ENCODE peak calls at places on chromosomes 4 and X, in ten cellular contexts. I is CD14-positive monocyte; L is activated T-helper 2 cell treated with anti-CD3 and anti-CD28 coated beads, Interferon-gamma antibody, Interleukin-2, Interleukin-4, amounts not matched to agents 10 μg/mL and 5 μg/mL and 100 μg/mL, durations not matched to agents 14 hours and 24 hours and 36 hours; Z is NCI-H748 treated with DMSO at 0.1 percent for 48 hours; J is sciatic nerve; T is NAMALWA; W is substantia nigra; N is IMR-90; M is SK-N-SH; K is fibroblast of the aortic adventitia. Q is an unnamed sample.

GRCh38 chr4:76194325-76194724 is 19.3 kb downstream of the SCARB2 start:
- DNase-seq in I (no peak), L (no peak), Z (no peak), J (no peak), T (no peak), W (no peak), N (peak), M (no peak), K (peak), Q (peak)

GRCh38 chr4:74258949-74259348 is 49.3 kb upstream of the EPGN start:
- DNase-seq in I (no peak), L (no peak), Z (no peak), J (no peak), T (no peak), W (no peak), N (peak), M (no peak), K (peak), Q (no peak)

GRCh38 chr4:88933414-88933813 is 123.6 kb downstream of the FAM13A start:
- DNase-seq in I (no peak), L (no peak), Z (no peak), J (no peak), T (no peak), W (no peak), N (no peak), M (no peak), K (no peak), Q (no peak)

GRCh38 chrX:111568356-111568755 is 56.9 kb downstream of the SERTM2 start:
- DNase-seq in I (no peak), L (no peak), Z (no peak), J (no peak), T (no peak), W (no peak), N (peak), M (peak), K (peak), Q (peak)

GRCh38 chr4:7770675-7771050 is 169.0 kb downstream of the AFAP1 start:
- DNase-seq in I (no peak), L (no peak), Z (no peak), J (no peak), T (no peak), W (no peak), N (no peak), M (no peak), K (no peak), Q (no peak)

GRCh38 chr4:7647932-7648812 is 213.4 kb upstream of the PSAPL1 start:
- DNase-seq in I (peak), L (no peak), Z (no peak), J (no peak), T (no peak), W (no peak), N (peak), M (no peak), K (no peak), Q (peak)

GRCh38 chr4:19492611-19493010 is 759.1 kb upstream of the SLIT2 start:
- DNase-seq in I (no peak), L (no peak), Z (no peak), J (no peak), T (no peak), W (no peak), N (peak), M (no peak), K (no peak), Q (no peak)

GRCh38 chr4:73817341-73817740 is 19.1 kb upstream of the CXCL6 start:
- DNase-seq in I (no peak), L (no peak), Z (no peak), J (no peak), T (no peak), W (no peak), N (no peak), M (no peak), K (no peak), Q (no peak)

GRCh38 chr4:10083861-10084641 is 32.5 kb downstream of the WDR1 start:
- DNase-seq in I (peak), L (no peak), Z (no peak), J (peak), T (no peak), W (no peak), N (no peak), M (peak), K (no peak), Q (no peak)

GRCh38 chr4:67922697-67923096 is 38.9 kb upstream of the TMPRSS11D start:
- DNase-seq in I (no peak), L (no peak), Z (no peak), J (no peak), T (no peak), W (no peak), N (no peak), M (peak), K (peak), Q (no peak)

GRCh38 chrX:69318651-69319305 is 153.5 kb upstream of the PJA1 start:
- DNase-seq in I (no peak), L (no peak), Z (no peak), J (no peak), T (no peak), W (no peak), N (no peak), M (peak), K (no peak), Q (no peak)

GRCh38 chrX:66030505-66031317 is 9.2 kb downstream of the VSIG4 start:
- DNase-seq in I (peak), L (no peak), Z (no peak), J (no peak), T (peak), W (no peak), N (peak), M (peak), K (peak), Q (peak)

GRCh38 chr4:145178740-145179139 is 1.6 kb downstream of the OTUD4 start:
- DNase-seq in I (no peak), L (no peak), Z (no peak), J (no peak), T (peak), W (no peak), N (no peak), M (peak), K (no peak), Q (no peak)

GRCh38 chr4:157674699-157675098 is 454.2 kb downstream of the GRIA2 start:
- DNase-seq in I (no peak), L (no peak), Z (no peak), J (no peak), T (no peak), W (peak), N (no peak), M (no peak), K (no peak), Q (no peak)

GRCh38 chr4:170057851-170058250 is 31.7 kb upstream of the MFAP3L start:
- DNase-seq in I (no peak), L (no peak), Z (no peak), J (no peak), T (no peak), W (no peak), N (no peak), M (no peak), K (no peak), Q (no peak)

GRCh38 chr4:4439782-4440181 is 52.9 kb downstream of the NSG1 start:
- DNase-seq in I (no peak), L (no peak), Z (no peak), J (no peak), T (no peak), W (no peak), N (peak), M (no peak), K (no peak), Q (no peak)

GRCh38 chrX:123860506-123860840 is 620 bp downstream of the XIAP start:
- DNase-seq in I (no peak), L (no peak), Z (peak), J (no peak), T (peak), W (no peak), N (no peak), M (peak), K (peak), Q (no peak)

GRCh38 chr4:41322613-41323012 is 65.9 kb downstream of the UCHL1 start:
- DNase-seq in I (no peak), L (no peak), Z (no peak), J (no peak), T (peak), W (no peak), N (no peak), M (no peak), K (no peak), Q (no peak)

GRCh38 chrX:95903490-95903889 is 781.2 kb upstream of the DIAPH2 start:
- DNase-seq in I (no peak), L (no peak), Z (no peak), J (no peak), T (no peak), W (no peak), N (no peak), M (no peak), K (no peak), Q (no peak)

GRCh38 chr4:146490106-146490505 is 31.6 kb downstream of the SLC10A7 start:
- DNase-seq in I (no peak), L (no peak), Z (no peak), J (no peak), T (no peak), W (no peak), N (no peak), M (no peak), K (no peak), Q (no peak)

GRCh38 chr4:27913738-27914137 is 1053.1 kb downstream of the STIM2 start:
- DNase-seq in I (no peak), L (no peak), Z (no peak), J (no peak), T (no peak), W (no peak), N (no peak), M (no peak), K (no peak), Q (no peak)

GRCh38 chr4:74189331-74190043 is 31.6 kb downstream of the MTHFD2L start:
- DNase-seq in I (no peak), L (no peak), Z (no peak), J (no peak), T (peak), W (no peak), N (peak), M (peak), K (peak), Q (peak)

GRCh38 chr4:137531121-137531520 is 1.2 kb downstream of the PCDH18 start:
- DNase-seq in I (no peak), L (no peak), Z (no peak), J (no peak), T (no peak), W (no peak), N (peak), M (peak), K (peak), Q (no peak)

GRCh38 chr4:38489924-38490639 is 173.9 kb upstream of the KLF3 start:
- DNase-seq in I (no peak), L (no peak), Z (no peak), J (no peak), T (no peak), W (peak), N (peak), M (no peak), K (peak), Q (no peak)

GRCh38 chr4:113471141-113471860 is 290.2 kb downstream of the CAMK2D start:
- DNase-seq in I (no peak), L (no peak), Z (no peak), J (no peak), T (no peak), W (no peak), N (peak), M (no peak), K (peak), Q (no peak)

GRCh38 chrX:119272882-119273806 is 37.1 kb downstream of the PGRMC1 start:
- DNase-seq in I (no peak), L (peak), Z (peak), J (peak), T (no peak), W (no peak), N (peak), M (peak), K (peak), Q (no peak)

GRCh38 chr4:7103599-7104365 is 35.9 kb upstream of the GRPEL1 start:
- DNase-seq in I (peak), L (no peak), Z (no peak), J (peak), T (no peak), W (peak), N (peak), M (peak), K (no peak), Q (peak)

Q was measured in A549.